ENCODE peak calls at places on chromosomes 13 and 19, in ten cellular contexts. H is PC-3; B is lower lobe of right lung; Z is Karpas-422; R is right cardiac atrium; V is substantia nigra; S is MV-4-11; Y is tibial artery; C is activated CD4-positive, alpha-beta memory T cell treated with anti-CD3 and anti-CD28 coated beads, Interleukin-2, amount 10 ng/mL, durations not matched to agents 7 days and 5 days; U is cardiac muscle cell. K is an unnamed sample.
A peak's percentile ranks its signal among the peaks of the same experiment; 100 is the strongest.

GRCh38 chr13:90868321-90868920 is 479.1 kb upstream of the MIR17HG start:
- DNase-seq in H (peak; percentile 49), B (no peak), Z (peak; percentile 74), R (peak; percentile 8), V (no peak), S (peak; percentile 12), Y (no peak), C (no peak), U (peak; percentile 42), K (peak; percentile 44)

GRCh38 chr13:49791753-49792549 is 531 bp downstream of the KPNA3 start:
- DNase-seq in H (peak; percentile 19), B (peak; percentile 71), Z (peak; percentile 78), R (peak; percentile 53), V (peak; percentile 52), S (peak; percentile 25), Y (peak; percentile 71), C (peak; percentile 55), U (peak; percentile 53), K (peak; percentile 46)

GRCh38 chr13:113400621-113401451 is 36.9 kb upstream of the GRTP1 start:
- DNase-seq in H (no peak), B (peak; percentile 50), Z (no peak), R (peak; percentile 63), V (no peak), S (peak; percentile 63), Y (peak; percentile 76), C (no peak), U (no peak), K (peak; percentile 62)

GRCh38 chr19:1247747-1248453 is 483 bp upstream of the MIDN start:
- DNase-seq in H (peak; percentile 65), B (peak; percentile 79), Z (peak; percentile 85), R (peak; percentile 83), V (peak; percentile 62), S (peak; percentile 48), Y (peak; percentile 91), C (peak; percentile 75), U (peak; percentile 60), K (peak; percentile 96)

GRCh38 chr13:44884076-44884729 is 105.1 kb downstream of the NUFIP1 start:
- DNase-seq in H (peak; percentile 62), B (no peak), Z (no peak), R (no peak), V (no peak), S (no peak), Y (no peak), C (no peak), U (peak; percentile 77), K (peak; percentile 41)

GRCh38 chr13:91133941-91134772 is 213.3 kb upstream of the MIR17HG start:
- DNase-seq in H (peak; percentile 61), B (no peak), Z (peak; percentile 76), R (no peak), V (peak; percentile 2), S (peak; percentile 48), Y (no peak), C (peak; percentile 27), U (peak; percentile 80), K (peak; percentile 79)

GRCh38 chr13:75485286-75486062 is 3.5 kb upstream of the TBC1D4 start:
- DNase-seq in H (peak; percentile 48), B (no peak), Z (no peak), R (no peak), V (no peak), S (peak; percentile 51), Y (no peak), C (no peak), U (peak; percentile 60), K (no peak)

GRCh38 chr13:96089749-96090239 is at the start of gene HS6ST3:
- DNase-seq in H (peak; percentile 16), B (no peak), Z (peak; percentile 43), R (peak; percentile 16), V (no peak), S (no peak), Y (peak; percentile 72), C (no peak), U (peak; percentile 10), K (peak; percentile 11)

GRCh38 chr13:76884571-76885202 is 1.5 kb downstream of the KCTD12 start:
- DNase-seq in H (peak; percentile 16), B (no peak), Z (no peak), R (no peak), V (no peak), S (peak; percentile 10), Y (no peak), C (no peak), U (peak; percentile 51), K (peak; percentile 62)

GRCh38 chr13:109785141-109785891 is 1.1 kb downstream of the IRS2 start:
- DNase-seq in H (peak; percentile 33), B (peak; percentile 79), Z (no peak), R (peak; percentile 50), V (no peak), S (no peak), Y (peak; percentile 77), C (peak; percentile 52), U (peak; percentile 68), K (peak; percentile 59)

GRCh38 chr13:112188298-112188610 is 121.3 kb downstream of the SOX1 start:
- DNase-seq in H (no peak), B (no peak), Z (no peak), R (no peak), V (no peak), S (no peak), Y (peak; percentile 24), C (no peak), U (no peak), K (no peak)

GRCh38 chr13:81473366-81473899 is 1132.5 kb upstream of the SPRY2 start:
- DNase-seq in H (no peak), B (no peak), Z (no peak), R (no peak), V (no peak), S (no peak), Y (no peak), C (no peak), U (no peak), K (no peak)

GRCh38 chr13:47463002-47463401 is 538.1 kb downstream of the SUCLA2 start:
- DNase-seq in H (no peak), B (no peak), Z (no peak), R (no peak), V (no peak), S (no peak), Y (no peak), C (no peak), U (no peak), K (no peak)

GRCh38 chr19:7397687-7398086 is 49.0 kb downstream of the ARHGEF18 start:
- DNase-seq in H (peak; percentile 95), B (no peak), Z (no peak), R (no peak), V (no peak), S (no peak), Y (no peak), C (no peak), U (peak; percentile 90), K (peak; percentile 81)

GRCh38 chr19:13024958-13025653 is 29.8 kb downstream of the NFIX start:
- DNase-seq in H (peak; percentile 66), B (peak; percentile 79), Z (no peak), R (no peak), V (peak; percentile 47), S (no peak), Y (peak; percentile 71), C (no peak), U (no peak), K (no peak)

GRCh38 chr19:6536138-6536671 is 5.4 kb downstream of the TNFSF9 start:
- DNase-seq in H (peak; percentile 83), B (peak; percentile 61), Z (peak; percentile 99), R (peak; percentile 33), V (peak; percentile 12), S (peak; percentile 97), Y (no peak), C (peak; percentile 94), U (peak; percentile 33), K (no peak)

GRCh38 chr19:6476155-6476895 is 5.3 kb downstream of the DENND1C start:
- DNase-seq in H (peak; percentile 68), B (peak; percentile 93), Z (peak; percentile 93), R (peak; percentile 66), V (no peak), S (peak; percentile 31), Y (no peak), C (peak; percentile 74), U (peak; percentile 49), K (no peak)

GRCh38 chr13:99015606-99016520 is 38.0 kb upstream of the DOCK9 start:
- DNase-seq in H (no peak), B (no peak), Z (no peak), R (no peak), V (no peak), S (no peak), Y (no peak), C (no peak), U (no peak), K (no peak)

GRCh38 chr13:112748947-112749346 is 59.1 kb downstream of the ATP11A start:
- DNase-seq in H (no peak), B (no peak), Z (no peak), R (peak; percentile 75), V (peak; percentile 32), S (no peak), Y (no peak), C (no peak), U (peak; percentile 25), K (no peak)

GRCh38 chr13:45786293-45786920 is 65.1 kb downstream of the SIAH3 start:
- DNase-seq in H (no peak), B (no peak), Z (no peak), R (no peak), V (no peak), S (no peak), Y (no peak), C (no peak), U (no peak), K (no peak)

GRCh38 chr19:38649305-38650179 is 2.1 kb downstream of the ACTN4 start:
- DNase-seq in H (peak; percentile 80), B (peak; percentile 63), Z (no peak), R (no peak), V (no peak), S (no peak), Y (no peak), C (no peak), U (no peak), K (peak; percentile 89)

GRCh38 chr19:32166238-32166637 is 179.2 kb upstream of the ZNF507 start:
- DNase-seq in H (no peak), B (no peak), Z (no peak), R (no peak), V (no peak), S (no peak), Y (no peak), C (no peak), U (no peak), K (no peak)

GRCh38 chr13:113903912-113904311 is 40.0 kb upstream of the GAS6 start:
- DNase-seq in H (no peak), B (no peak), Z (no peak), R (no peak), V (no peak), S (no peak), Y (peak; percentile 54), C (no peak), U (no peak), K (no peak)

GRCh38 chr13:107209811-107210210 is 641.9 kb upstream of the ARGLU1 start:
- DNase-seq in H (peak; percentile 29), B (no peak), Z (no peak), R (no peak), V (no peak), S (no peak), Y (no peak), C (no peak), U (peak; percentile 50), K (no peak)

GRCh38 chr19:18915639-18916038 is 3.5 kb downstream of the COPE start:
- DNase-seq in H (peak; percentile 55), B (no peak), Z (peak; percentile 78), R (peak; percentile 34), V (peak; percentile 42), S (peak; percentile 66), Y (no peak), C (peak; percentile 53), U (peak; percentile 40), K (peak; percentile 70)

GRCh38 chr13:110559429-110559943 is 2.0 kb downstream of the RAB20 start:
- DNase-seq in H (peak; percentile 70), B (peak; percentile 89), Z (no peak), R (peak; percentile 46), V (peak; percentile 15), S (no peak), Y (peak; percentile 80), C (no peak), U (peak; percentile 49), K (no peak)

GRCh38 chr13:111034811-111035210 is 80.3 kb upstream of the ARHGEF7 start:
- DNase-seq in H (no peak), B (no peak), Z (no peak), R (no peak), V (no peak), S (no peak), Y (no peak), C (no peak), U (no peak), K (peak; percentile 55)

GRCh38 chr13:106433066-106433465 is 102.4 kb downstream of the EFNB2 start:
- DNase-seq in H (peak; percentile 2), B (no peak), Z (no peak), R (no peak), V (no peak), S (no peak), Y (no peak), C (no peak), U (no peak), K (no peak)

K was measured in myocyte.